ENCODE peak calls at places on chromosomes 2 and 18, in seven cellular contexts. X is heart right ventricle, O is endothelial cell of umbilical vein, S is heart left ventricle, V is PC-3, B is IMR-90, W is mucosa of descending colon. E is an unnamed sample. For H3K4me1, the result is how much of the 10 kb centered on the place peaks cover.

GRCh38 chr2:199659207-199659606 is 191.8 kb downstream of the FTCDNL1 start:
- DNase-seq in X (peak), W (peak), V (no peak), B (peak), S (peak), O (peak), E (peak)

GRCh38 chr2:238401539-238401938 is 25.2 kb upstream of the ASB1 start:
- DNase-seq in S (no peak), O (no peak), X (no peak), V (no peak), B (no peak), W (peak), E (no peak)

GRCh38 chr2:203548887-203549286 is 13.8 kb upstream of the RAPH1 start:
- DNase-seq in S (no peak), W (no peak), B (no peak), X (no peak), V (no peak), O (no peak), E (no peak)

GRCh38 chr2:38075436-38076249 is at the start of gene CYP1B1:
- DNase-seq in O (no peak), X (no peak), B (no peak), V (no peak), W (no peak), S (peak), E (peak)

GRCh38 chr2:74658516-74658915 is 4.5 kb downstream of the SEMA4F start:
- DNase-seq in S (no peak), B (peak), O (no peak), W (no peak), V (peak), X (no peak), E (no peak)

GRCh38 chr2:240450532-240451107 is 15.2 kb downstream of the GPC1 start:
- DNase-seq in B (no peak), S (peak), W (peak), V (no peak), X (peak), O (no peak), E (peak)

GRCh38 chr2:143334837-143335236 is 205.6 kb downstream of the ARHGAP15 start:
- DNase-seq in S (no peak), B (peak), O (no peak), V (no peak), W (no peak), X (no peak), E (no peak)

GRCh38 chr18:8081872-8082553 is 514.9 kb downstream of the PTPRM start:
- DNase-seq in W (no peak), X (no peak), V (no peak), O (no peak), S (no peak), B (no peak), E (peak)

GRCh38 chr2:127392133-127392827 is 4.5 kb upstream of the MAP3K2 start:
- DNase-seq in W (no peak), X (no peak), B (peak), S (no peak), O (no peak), V (no peak), E (no peak)

DNA sequence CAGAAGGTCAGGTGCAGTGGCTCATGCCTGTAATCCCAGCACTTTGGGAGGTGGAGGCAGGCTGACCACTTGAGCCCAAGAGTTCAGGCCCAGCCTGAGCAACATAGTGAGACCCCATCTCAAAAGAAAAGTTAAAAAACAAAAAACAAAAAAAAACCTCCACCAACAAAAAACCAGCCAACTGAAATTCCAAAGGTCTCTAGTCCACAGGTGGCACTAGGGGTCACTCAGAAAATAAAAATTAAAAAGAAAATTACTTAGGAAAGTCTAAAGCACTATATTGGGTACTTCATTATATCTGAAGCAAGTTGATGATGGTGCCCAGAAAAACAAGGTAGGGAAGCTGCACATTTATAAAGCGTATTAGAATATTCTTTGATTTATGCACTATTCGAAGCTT is 26.9 kb downstream of the ANXA4 start:
- DNase-seq in B (no peak), S (no peak), W (no peak), X (no peak), O (no peak), V (no peak), E (no peak)
- H3K4me1 ChIP-seq in B (under half), S (under half), W (under half), X (under half), O (under half), V (half or more), E (half or more)

DNA sequence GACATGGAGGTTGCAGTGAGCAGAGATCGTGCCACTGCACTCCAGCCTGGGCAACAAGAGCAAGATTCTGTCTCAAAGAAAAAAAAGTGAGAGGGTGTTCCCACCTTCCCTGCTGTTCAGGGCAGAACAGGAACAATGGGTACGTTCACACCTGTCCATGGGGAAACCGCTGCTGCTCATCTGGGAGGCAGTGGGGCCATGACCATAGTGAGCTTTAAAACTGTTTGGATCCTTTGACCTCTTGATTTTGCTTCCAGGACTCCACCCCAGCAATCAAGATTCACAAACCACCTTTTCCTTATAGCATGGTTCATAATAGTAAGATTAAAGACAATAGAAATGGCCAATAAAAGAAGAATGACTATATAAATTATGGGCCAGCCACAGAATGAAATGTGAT is 209.2 kb downstream of the ARL4C start:
- DNase-seq in V (no peak), X (no peak), S (no peak), B (no peak), W (peak), O (no peak), E (no peak)
- TF ChIP-seq CTCF in V (no peak), X (no peak), S (no peak), B (no peak), W (no peak), O (no peak), E (no peak)

DNA sequence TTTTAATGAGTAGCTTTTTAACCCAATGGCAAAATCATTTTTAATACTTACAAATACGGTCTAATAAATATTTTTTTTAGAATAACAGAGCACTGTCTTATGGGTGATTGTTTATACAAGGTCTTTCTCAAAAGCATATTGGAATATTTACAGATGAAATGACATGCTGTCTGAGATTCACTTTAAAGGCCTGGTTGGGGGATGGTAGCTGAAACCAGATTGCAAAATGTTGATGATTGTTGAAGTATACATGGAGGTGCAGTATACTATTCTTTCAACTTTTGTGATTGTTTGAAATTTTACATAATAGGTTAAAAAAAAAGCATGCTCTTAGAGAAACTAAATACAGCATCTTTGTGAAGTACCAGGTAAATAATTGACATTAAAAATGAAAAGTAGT is 111.2 kb downstream of the FMNL2 start:
- DNase-seq in X (no peak), V (no peak), W (no peak), B (no peak), O (no peak), S (no peak), E (no peak)
- H3K4me1 ChIP-seq in X (under half), V (under half), W (under half), B (under half), O (under half), S (under half), E (under half)

DNA sequence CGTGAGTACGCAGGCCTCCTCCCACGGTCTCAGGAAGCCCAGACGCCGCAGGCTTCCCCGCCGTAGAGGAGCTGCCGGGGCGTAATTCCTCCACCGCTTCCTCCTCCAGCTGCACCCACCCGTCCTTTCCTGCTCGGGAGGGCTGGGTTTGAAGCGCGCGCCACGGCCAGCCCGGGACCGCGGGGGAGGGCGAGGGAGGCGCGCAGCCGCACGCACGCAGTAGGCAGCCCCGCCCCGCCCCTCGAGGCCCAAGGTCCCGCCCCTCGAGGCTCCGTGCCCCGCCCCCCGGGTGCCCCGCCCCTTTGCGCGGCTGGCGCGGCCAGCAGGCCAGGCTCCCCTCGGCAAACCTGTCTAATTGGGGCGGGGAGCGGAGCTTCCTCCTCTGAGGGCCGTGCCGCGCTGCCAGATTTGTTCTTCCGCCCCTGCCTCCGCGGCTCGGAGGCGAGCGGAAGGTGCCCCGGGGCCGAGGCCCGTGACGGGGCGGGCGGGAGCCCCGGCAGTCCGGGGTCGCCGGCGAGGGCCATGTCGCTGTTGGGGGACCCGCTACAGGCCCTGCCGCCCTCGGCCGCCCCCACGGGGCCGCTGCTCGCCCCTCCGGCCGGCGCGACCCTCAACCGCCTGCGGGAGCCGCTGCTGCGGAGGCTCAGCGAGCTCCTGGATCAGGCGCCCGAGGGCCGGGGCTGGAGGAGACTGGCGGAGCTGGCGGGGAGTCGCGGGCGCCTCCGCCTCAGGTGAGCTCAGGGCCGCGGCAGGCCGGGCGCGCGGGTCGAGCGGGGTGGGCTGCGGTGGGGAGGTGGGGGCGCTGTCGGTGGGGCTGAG is at the start of gene MALT1:
- DNase-seq in O (peak), V (peak), X (peak), S (peak), W (peak), B (peak), E (peak)
- TF ChIP-seq CTCF in O (no peak), V (peak), X (peak), S (no peak), W (no peak), B (peak), E (no peak)

E was measured in left lung.